ENCODE peak calls at places on chromosome 5, in five cellular contexts. One of them, this sample, is unnamed.

GRCh38 chr5:135435467-135436330 is 11.4 kb downstream of the DCANP1 start:
- DNase-seq in EL: no peak
- DNase-seq in stimulated activated CD4-positive, alpha-beta T cell treated with anti-CD3 and anti-CD28 coated beads, Interleukin-2, amount 100 ng/mL, for 48 hours: no peak
- DNase-seq in stimulated activated CD8-positive, alpha-beta memory T cell treated with anti-CD3 and anti-CD28 coated beads, Interleukin-15, amount 100 ng/mL, for 4 hours: no peak
- DNase-seq in SW 1271: no peak
- DNase-seq in this sample: no peak

GRCh38 chr5:32531885-32532520 is 53.4 kb upstream of the SUB1 start:
- DNase-seq in EL: peak
- DNase-seq in stimulated activated CD4-positive, alpha-beta T cell treated with anti-CD3 and anti-CD28 coated beads, Interleukin-2, amount 100 ng/mL, for 48 hours: peak
- DNase-seq in stimulated activated CD8-positive, alpha-beta memory T cell treated with anti-CD3 and anti-CD28 coated beads, Interleukin-15, amount 100 ng/mL, for 4 hours: no peak
- DNase-seq in SW 1271: no peak
- DNase-seq in this sample: no peak

GRCh38 chr5:66744040-66744439 is 147.8 kb downstream of the MAST4 start:
- DNase-seq in EL: no peak
- DNase-seq in stimulated activated CD4-positive, alpha-beta T cell treated with anti-CD3 and anti-CD28 coated beads, Interleukin-2, amount 100 ng/mL, for 48 hours: no peak
- DNase-seq in stimulated activated CD8-positive, alpha-beta memory T cell treated with anti-CD3 and anti-CD28 coated beads, Interleukin-15, amount 100 ng/mL, for 4 hours: no peak
- DNase-seq in SW 1271: no peak
- DNase-seq in this sample: peak

GRCh38 chr5:38339446-38339845 is 81.1 kb downstream of the EGFLAM start:
- DNase-seq in EL: no peak
- DNase-seq in stimulated activated CD4-positive, alpha-beta T cell treated with anti-CD3 and anti-CD28 coated beads, Interleukin-2, amount 100 ng/mL, for 48 hours: no peak
- DNase-seq in stimulated activated CD8-positive, alpha-beta memory T cell treated with anti-CD3 and anti-CD28 coated beads, Interleukin-15, amount 100 ng/mL, for 4 hours: no peak
- DNase-seq in SW 1271: no peak
- DNase-seq in this sample: no peak

GRCh38 chr5:149839761-149840160 is 104.8 kb downstream of the PDE6A start:
- DNase-seq in EL: no peak
- DNase-seq in stimulated activated CD4-positive, alpha-beta T cell treated with anti-CD3 and anti-CD28 coated beads, Interleukin-2, amount 100 ng/mL, for 48 hours: no peak
- DNase-seq in stimulated activated CD8-positive, alpha-beta memory T cell treated with anti-CD3 and anti-CD28 coated beads, Interleukin-15, amount 100 ng/mL, for 4 hours: no peak
- DNase-seq in SW 1271: no peak
- DNase-seq in this sample: no peak

GRCh38 chr5:141543053-141543452 is 54.2 kb downstream of the PCDHGC5 start:
- DNase-seq in EL: no peak
- DNase-seq in stimulated activated CD4-positive, alpha-beta T cell treated with anti-CD3 and anti-CD28 coated beads, Interleukin-2, amount 100 ng/mL, for 48 hours: no peak
- DNase-seq in stimulated activated CD8-positive, alpha-beta memory T cell treated with anti-CD3 and anti-CD28 coated beads, Interleukin-15, amount 100 ng/mL, for 4 hours: no peak
- DNase-seq in SW 1271: no peak
- DNase-seq in this sample: no peak

GRCh38 chr5:87845734-87846133 is 422.9 kb downstream of the TMEM161B start:
- DNase-seq in EL: no peak
- DNase-seq in stimulated activated CD4-positive, alpha-beta T cell treated with anti-CD3 and anti-CD28 coated beads, Interleukin-2, amount 100 ng/mL, for 48 hours: no peak
- DNase-seq in stimulated activated CD8-positive, alpha-beta memory T cell treated with anti-CD3 and anti-CD28 coated beads, Interleukin-15, amount 100 ng/mL, for 4 hours: no peak
- DNase-seq in SW 1271: no peak
- DNase-seq in this sample: no peak

GRCh38 chr5:41253109-41253508 is 39.8 kb upstream of the C6 start:
- DNase-seq in EL: no peak
- DNase-seq in stimulated activated CD4-positive, alpha-beta T cell treated with anti-CD3 and anti-CD28 coated beads, Interleukin-2, amount 100 ng/mL, for 48 hours: no peak
- DNase-seq in stimulated activated CD8-positive, alpha-beta memory T cell treated with anti-CD3 and anti-CD28 coated beads, Interleukin-15, amount 100 ng/mL, for 4 hours: no peak
- DNase-seq in SW 1271: no peak
- DNase-seq in this sample: no peak

GRCh38 chr5:81420039-81420667 is 26.2 kb upstream of the ACOT12 start:
- DNase-seq in EL: peak
- DNase-seq in stimulated activated CD4-positive, alpha-beta T cell treated with anti-CD3 and anti-CD28 coated beads, Interleukin-2, amount 100 ng/mL, for 48 hours: no peak
- DNase-seq in stimulated activated CD8-positive, alpha-beta memory T cell treated with anti-CD3 and anti-CD28 coated beads, Interleukin-15, amount 100 ng/mL, for 4 hours: no peak
- DNase-seq in SW 1271: peak
- DNase-seq in this sample: peak

GRCh38 chr5:142024771-142025304 is 12.0 kb upstream of the GNPDA1 start:
- DNase-seq in EL: peak
- DNase-seq in stimulated activated CD4-positive, alpha-beta T cell treated with anti-CD3 and anti-CD28 coated beads, Interleukin-2, amount 100 ng/mL, for 48 hours: peak
- DNase-seq in stimulated activated CD8-positive, alpha-beta memory T cell treated with anti-CD3 and anti-CD28 coated beads, Interleukin-15, amount 100 ng/mL, for 4 hours: peak
- DNase-seq in SW 1271: peak
- DNase-seq in this sample: peak

GRCh38 chr5:9903806-9904205 is 273.7 kb upstream of the TAS2R1 start:
- DNase-seq in EL: peak
- DNase-seq in stimulated activated CD4-positive, alpha-beta T cell treated with anti-CD3 and anti-CD28 coated beads, Interleukin-2, amount 100 ng/mL, for 48 hours: no peak
- DNase-seq in stimulated activated CD8-positive, alpha-beta memory T cell treated with anti-CD3 and anti-CD28 coated beads, Interleukin-15, amount 100 ng/mL, for 4 hours: no peak
- DNase-seq in SW 1271: no peak
- DNase-seq in this sample: peak

GRCh38 chr5:127694518-127695171 is 8.5 kb upstream of the CCDC192 start:
- DNase-seq in EL: no peak
- DNase-seq in stimulated activated CD4-positive, alpha-beta T cell treated with anti-CD3 and anti-CD28 coated beads, Interleukin-2, amount 100 ng/mL, for 48 hours: no peak
- DNase-seq in stimulated activated CD8-positive, alpha-beta memory T cell treated with anti-CD3 and anti-CD28 coated beads, Interleukin-15, amount 100 ng/mL, for 4 hours: no peak
- DNase-seq in SW 1271: no peak
- DNase-seq in this sample: no peak

GRCh38 chr5:111774525-111774924 is 17.5 kb upstream of the NREP start:
- DNase-seq in EL: peak
- DNase-seq in stimulated activated CD4-positive, alpha-beta T cell treated with anti-CD3 and anti-CD28 coated beads, Interleukin-2, amount 100 ng/mL, for 48 hours: no peak
- DNase-seq in stimulated activated CD8-positive, alpha-beta memory T cell treated with anti-CD3 and anti-CD28 coated beads, Interleukin-15, amount 100 ng/mL, for 4 hours: no peak
- DNase-seq in SW 1271: no peak
- DNase-seq in this sample: peak

GRCh38 chr5:42547146-42547545 is 123.9 kb downstream of the GHR start:
- DNase-seq in EL: peak
- DNase-seq in stimulated activated CD4-positive, alpha-beta T cell treated with anti-CD3 and anti-CD28 coated beads, Interleukin-2, amount 100 ng/mL, for 48 hours: no peak
- DNase-seq in stimulated activated CD8-positive, alpha-beta memory T cell treated with anti-CD3 and anti-CD28 coated beads, Interleukin-15, amount 100 ng/mL, for 4 hours: no peak
- DNase-seq in SW 1271: no peak
- DNase-seq in this sample: no peak

GRCh38 chr5:115977988-115978387 is 15.7 kb downstream of the LVRN start:
- DNase-seq in EL: peak
- DNase-seq in stimulated activated CD4-positive, alpha-beta T cell treated with anti-CD3 and anti-CD28 coated beads, Interleukin-2, amount 100 ng/mL, for 48 hours: no peak
- DNase-seq in stimulated activated CD8-positive, alpha-beta memory T cell treated with anti-CD3 and anti-CD28 coated beads, Interleukin-15, amount 100 ng/mL, for 4 hours: no peak
- DNase-seq in SW 1271: no peak
- DNase-seq in this sample: peak

GRCh38 chr5:21225223-21226064 is 1237.4 kb upstream of the CDH18 start:
- DNase-seq in EL: no peak
- DNase-seq in stimulated activated CD4-positive, alpha-beta T cell treated with anti-CD3 and anti-CD28 coated beads, Interleukin-2, amount 100 ng/mL, for 48 hours: no peak
- DNase-seq in stimulated activated CD8-positive, alpha-beta memory T cell treated with anti-CD3 and anti-CD28 coated beads, Interleukin-15, amount 100 ng/mL, for 4 hours: no peak
- DNase-seq in SW 1271: no peak
- DNase-seq in this sample: no peak

GRCh38 chr5:39024005-39024404 is 50.2 kb downstream of the RICTOR start:
- DNase-seq in EL: no peak
- DNase-seq in stimulated activated CD4-positive, alpha-beta T cell treated with anti-CD3 and anti-CD28 coated beads, Interleukin-2, amount 100 ng/mL, for 48 hours: no peak
- DNase-seq in stimulated activated CD8-positive, alpha-beta memory T cell treated with anti-CD3 and anti-CD28 coated beads, Interleukin-15, amount 100 ng/mL, for 4 hours: no peak
- DNase-seq in SW 1271: no peak
- DNase-seq in this sample: peak

GRCh38 chr5:126808619-126809018 is 31.7 kb downstream of the LMNB1 start:
- DNase-seq in EL: peak
- DNase-seq in stimulated activated CD4-positive, alpha-beta T cell treated with anti-CD3 and anti-CD28 coated beads, Interleukin-2, amount 100 ng/mL, for 48 hours: no peak
- DNase-seq in stimulated activated CD8-positive, alpha-beta memory T cell treated with anti-CD3 and anti-CD28 coated beads, Interleukin-15, amount 100 ng/mL, for 4 hours: no peak
- DNase-seq in SW 1271: no peak
- DNase-seq in this sample: peak

GRCh38 chr5:154157483-154158378 is 32.8 kb upstream of the GALNT10 start:
- DNase-seq in EL: no peak
- DNase-seq in stimulated activated CD4-positive, alpha-beta T cell treated with anti-CD3 and anti-CD28 coated beads, Interleukin-2, amount 100 ng/mL, for 48 hours: peak
- DNase-seq in stimulated activated CD8-positive, alpha-beta memory T cell treated with anti-CD3 and anti-CD28 coated beads, Interleukin-15, amount 100 ng/mL, for 4 hours: no peak
- DNase-seq in SW 1271: no peak
- DNase-seq in this sample: no peak

GRCh38 chr5:56290378-56291057 is 57.4 kb upstream of the ANKRD55 start:
- DNase-seq in EL: no peak
- DNase-seq in stimulated activated CD4-positive, alpha-beta T cell treated with anti-CD3 and anti-CD28 coated beads, Interleukin-2, amount 100 ng/mL, for 48 hours: no peak
- DNase-seq in stimulated activated CD8-positive, alpha-beta memory T cell treated with anti-CD3 and anti-CD28 coated beads, Interleukin-15, amount 100 ng/mL, for 4 hours: no peak
- DNase-seq in SW 1271: no peak
- DNase-seq in this sample: no peak

GRCh38 chr5:31825775-31826068 is 186.8 kb downstream of the PDZD2 start:
- DNase-seq in EL: no peak
- DNase-seq in stimulated activated CD4-positive, alpha-beta T cell treated with anti-CD3 and anti-CD28 coated beads, Interleukin-2, amount 100 ng/mL, for 48 hours: no peak
- DNase-seq in stimulated activated CD8-positive, alpha-beta memory T cell treated with anti-CD3 and anti-CD28 coated beads, Interleukin-15, amount 100 ng/mL, for 4 hours: no peak
- DNase-seq in SW 1271: no peak
- DNase-seq in this sample: no peak

GRCh38 chr5:17190242-17190778 is 27.1 kb upstream of the BASP1 start:
- DNase-seq in EL: peak
- DNase-seq in stimulated activated CD4-positive, alpha-beta T cell treated with anti-CD3 and anti-CD28 coated beads, Interleukin-2, amount 100 ng/mL, for 48 hours: no peak
- DNase-seq in stimulated activated CD8-positive, alpha-beta memory T cell treated with anti-CD3 and anti-CD28 coated beads, Interleukin-15, amount 100 ng/mL, for 4 hours: no peak
- DNase-seq in SW 1271: peak
- DNase-seq in this sample: peak

GRCh38 chr5:138974227-138975063 is 99.3 kb upstream of the LRRTM2 start:
- DNase-seq in EL: no peak
- DNase-seq in stimulated activated CD4-positive, alpha-beta T cell treated with anti-CD3 and anti-CD28 coated beads, Interleukin-2, amount 100 ng/mL, for 48 hours: no peak
- DNase-seq in stimulated activated CD8-positive, alpha-beta memory T cell treated with anti-CD3 and anti-CD28 coated beads, Interleukin-15, amount 100 ng/mL, for 4 hours: no peak
- DNase-seq in SW 1271: no peak
- DNase-seq in this sample: no peak

GRCh38 chr5:139912804-139913203 is 117.2 kb downstream of the PSD2 start:
- DNase-seq in EL: no peak
- DNase-seq in stimulated activated CD4-positive, alpha-beta T cell treated with anti-CD3 and anti-CD28 coated beads, Interleukin-2, amount 100 ng/mL, for 48 hours: no peak
- DNase-seq in stimulated activated CD8-positive, alpha-beta memory T cell treated with anti-CD3 and anti-CD28 coated beads, Interleukin-15, amount 100 ng/mL, for 4 hours: no peak
- DNase-seq in SW 1271: no peak
- DNase-seq in this sample: no peak

GRCh38 chr5:168530751-168531150 is 1.6 kb downstream of the FBLL1 start:
- DNase-seq in EL: peak
- DNase-seq in stimulated activated CD4-positive, alpha-beta T cell treated with anti-CD3 and anti-CD28 coated beads, Interleukin-2, amount 100 ng/mL, for 48 hours: no peak
- DNase-seq in stimulated activated CD8-positive, alpha-beta memory T cell treated with anti-CD3 and anti-CD28 coated beads, Interleukin-15, amount 100 ng/mL, for 4 hours: no peak
- DNase-seq in SW 1271: no peak
- DNase-seq in this sample: peak

GRCh38 chr5:68652507-68652906 is 437.0 kb downstream of the PIK3R1 start:
- DNase-seq in EL: peak
- DNase-seq in stimulated activated CD4-positive, alpha-beta T cell treated with anti-CD3 and anti-CD28 coated beads, Interleukin-2, amount 100 ng/mL, for 48 hours: no peak
- DNase-seq in stimulated activated CD8-positive, alpha-beta memory T cell treated with anti-CD3 and anti-CD28 coated beads, Interleukin-15, amount 100 ng/mL, for 4 hours: no peak
- DNase-seq in SW 1271: no peak
- DNase-seq in this sample: peak

This sample was measured in LHCN-M2.